ENCODE peak calls at places on chromosomes 16 and 17, in eight cellular contexts. A, E, Y, X, D, Q, U and R are unnamed samples.

GRCh38 chr17:63542942-63543821 is 7.1 kb upstream of the DCAF7 start:
- DNase-seq in A (no peak), Q (no peak), X (peak), Y (no peak), U (no peak), E (no peak), D (no peak), R (no peak)

GRCh38 chr16:28982949-28983348 is 1.9 kb upstream of the LAT start:
- DNase-seq in D (no peak), Y (no peak), Q (no peak), A (no peak), U (no peak), E (no peak), X (no peak), R (no peak)

GRCh38 chr17:29150191-29150590 is 30.0 kb downstream of the MYO18A start:
- DNase-seq in Y (no peak), U (no peak), Q (no peak), D (no peak), A (no peak), X (no peak), E (no peak), R (no peak)

GRCh38 chr17:44959821-44960523 is 8.1 kb downstream of the C1QL1 start:
- DNase-seq in U (no peak), A (no peak), E (no peak), Q (no peak), D (no peak), Y (no peak), X (no peak), R (no peak)

GRCh38 chr16:58500329-58501241 is 642 bp downstream of the NDRG4 start:
- DNase-seq in X (no peak), D (no peak), Y (no peak), E (no peak), Q (no peak), U (no peak), A (no peak), R (no peak)

GRCh38 chr17:81842378-81842724 is 7.5 kb upstream of the PPP1R27 start:
- DNase-seq in E (no peak), Q (no peak), Y (no peak), A (no peak), X (no peak), D (no peak), U (no peak), R (no peak)

GRCh38 chr17:77425791-77426641 is 285.2 kb downstream of the SEC14L1 start:
- DNase-seq in Q (peak), U (no peak), E (peak), D (peak), X (no peak), A (no peak), Y (no peak), R (peak)

GRCh38 chr17:17124341-17124740 is 81.8 kb downstream of the PLD6 start:
- DNase-seq in Q (no peak), Y (no peak), E (no peak), U (no peak), A (no peak), X (no peak), D (no peak), R (no peak)

GRCh38 chr16:87966685-87967185 is 15.5 kb downstream of the BANP start:
- DNase-seq in Q (no peak), A (no peak), X (peak), E (no peak), D (no peak), Y (no peak), U (no peak), R (peak)

GRCh38 chr16:87835882-87836331 is 33.4 kb downstream of the SLC7A5 start:
- DNase-seq in U (no peak), Y (no peak), X (no peak), Q (no peak), D (no peak), A (no peak), E (no peak), R (no peak)

GRCh38 chr16:77986021-77986420 is 36.3 kb upstream of the CLEC3A start:
- DNase-seq in D (no peak), A (no peak), X (no peak), Q (no peak), U (no peak), E (no peak), Y (no peak), R (no peak)

GRCh38 chr17:45432405-45433113 is at the start of gene ARHGAP27:
- DNase-seq in Y (no peak), Q (no peak), U (no peak), X (peak), D (peak), E (no peak), A (peak), R (peak)

GRCh38 chr17:4498461-4499397 is at the start of gene SPNS2:
- DNase-seq in Y (peak), D (peak), X (peak), U (no peak), A (peak), E (peak), Q (no peak), R (peak)

GRCh38 chr17:35255316-35255715 is 12.4 kb downstream of the SLFN5 start:
- DNase-seq in D (no peak), Q (no peak), X (no peak), U (no peak), A (no peak), Y (no peak), E (no peak), R (no peak)

GRCh38 chr16:12002447-12003006 is 26.0 kb downstream of the SNX29 start:
- DNase-seq in Q (peak), Y (no peak), X (no peak), A (no peak), U (no peak), E (peak), D (no peak), R (peak)

GRCh38 chr17:58376472-58376921 is 24.5 kb upstream of the SUPT4H1 start:
- DNase-seq in Y (no peak), U (no peak), D (no peak), Q (no peak), E (no peak), A (no peak), X (peak), R (no peak)

GRCh38 chr16:64092284-64092683 is 1029.6 kb downstream of the CDH11 start:
- DNase-seq in A (no peak), E (peak), Q (peak), U (no peak), X (no peak), D (no peak), Y (no peak), R (peak)

DNA sequence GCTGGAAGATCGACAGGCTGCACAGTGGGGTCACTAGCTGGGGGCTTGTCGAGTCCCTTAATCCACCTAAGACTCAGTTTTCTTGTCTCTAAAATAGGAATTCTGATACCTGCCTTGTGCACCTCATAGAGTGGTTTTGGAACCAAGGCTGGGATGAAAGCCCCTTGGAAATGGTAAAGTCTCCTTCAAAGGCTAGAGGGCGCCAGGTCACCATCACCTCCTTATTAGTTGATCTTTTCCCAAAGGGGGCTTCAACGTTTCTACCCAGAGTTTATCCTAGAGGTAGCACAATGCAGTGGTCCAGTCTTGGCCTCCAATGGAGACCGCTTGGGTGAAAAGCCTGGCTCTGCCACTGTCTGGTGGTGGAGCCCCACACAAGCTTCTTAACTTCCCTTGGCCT is 158.2 kb downstream of the AIPL1 start:
- DNase-seq in U (no peak), Y (no peak), Q (no peak), D (no peak), X (no peak), A (no peak), E (no peak), R (no peak)
- TF ChIP-seq CTCF in U (no peak), Y (no peak), Q (no peak), D (no peak), X (no peak), A (no peak), E (no peak), R (no peak)

GRCh38 chr16:85129846-85130706 is 17.8 kb upstream of the CIBAR2 start:
- DNase-seq in X (no peak), A (no peak), U (no peak), D (no peak), E (peak), Q (peak), Y (no peak), R (no peak)
- H3K9ac ChIP-seq in X (no peak), A (no peak), U (no peak), D (no peak), E (peak), Q (peak), Y (no peak), R (no peak)

GRCh38 chr17:55926276-55926995 is 175.6 kb downstream of the PCTP start:
- DNase-seq in Y (peak), E (no peak), A (peak), U (no peak), X (no peak), D (no peak), Q (no peak), R (no peak)

GRCh38 chr17:55930291-55930809 is 179.5 kb downstream of the PCTP start:
- DNase-seq in Q (no peak), E (no peak), U (no peak), A (no peak), D (no peak), X (no peak), Y (no peak), R (no peak)

DNA sequence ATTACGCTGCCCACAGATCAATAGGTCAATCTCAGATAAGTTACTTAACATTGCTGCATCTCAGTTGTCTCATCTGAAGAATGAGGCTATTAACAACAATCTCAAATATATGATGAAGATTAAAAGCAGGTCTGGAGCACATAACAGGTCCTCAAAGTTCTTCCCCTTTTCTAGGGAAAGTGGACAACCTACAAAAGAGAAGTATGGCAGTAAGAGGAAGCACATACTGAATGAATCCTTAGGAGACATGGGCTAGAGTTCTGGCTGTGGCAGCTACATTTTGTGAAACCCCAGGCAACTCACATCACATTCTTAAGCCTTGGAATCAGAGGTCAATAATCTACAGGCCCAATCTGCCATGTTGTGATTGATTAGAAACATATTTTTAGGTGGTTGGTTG is 180.6 kb downstream of the PCTP start:
- DNase-seq in U (no peak), X (no peak), Q (no peak), A (no peak), D (no peak), E (no peak), Y (no peak), R (no peak)
- TF ChIP-seq CTCF in U (no peak), X (no peak), Q (no peak), A (no peak), D (no peak), E (no peak), Y (no peak), R (no peak)

DNA sequence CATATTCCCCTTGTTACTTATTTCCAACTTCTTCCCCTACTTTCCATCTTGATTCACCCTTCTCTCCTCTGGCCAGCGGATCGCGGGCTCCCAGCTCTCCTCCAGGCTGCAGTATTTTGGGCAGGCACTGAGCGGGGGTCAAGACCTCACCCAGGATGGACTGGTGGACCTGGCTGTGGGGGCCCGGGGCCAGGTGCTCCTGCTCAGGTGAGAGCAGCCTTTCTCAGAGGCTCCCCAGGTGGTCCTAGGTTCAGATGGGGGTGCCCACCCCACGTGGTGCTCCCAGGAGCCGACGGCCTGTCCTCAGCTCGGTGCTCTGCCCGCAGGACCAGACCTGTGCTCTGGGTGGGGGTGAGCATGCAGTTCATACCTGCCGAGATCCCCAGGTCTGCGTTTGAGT is 16.0 kb downstream of the ITGAX start:
- DNase-seq in X (no peak), U (no peak), Q (no peak), D (no peak), E (no peak), A (no peak), Y (no peak), R (no peak)
- H3K9ac ChIP-seq in X (no peak), U (no peak), Q (no peak), D (no peak), E (no peak), A (no peak), Y (no peak), R (no peak)

GRCh38 chr17:51857052-51857593 is 301.4 kb downstream of the CA10 start:
- DNase-seq in A (no peak), E (no peak), Y (no peak), U (no peak), D (no peak), X (no peak), Q (no peak), R (no peak)
- TF ChIP-seq CTCF in A (no peak), E (no peak), Y (peak), U (no peak), D (no peak), X (no peak), Q (no peak), R (no peak)

DNA sequence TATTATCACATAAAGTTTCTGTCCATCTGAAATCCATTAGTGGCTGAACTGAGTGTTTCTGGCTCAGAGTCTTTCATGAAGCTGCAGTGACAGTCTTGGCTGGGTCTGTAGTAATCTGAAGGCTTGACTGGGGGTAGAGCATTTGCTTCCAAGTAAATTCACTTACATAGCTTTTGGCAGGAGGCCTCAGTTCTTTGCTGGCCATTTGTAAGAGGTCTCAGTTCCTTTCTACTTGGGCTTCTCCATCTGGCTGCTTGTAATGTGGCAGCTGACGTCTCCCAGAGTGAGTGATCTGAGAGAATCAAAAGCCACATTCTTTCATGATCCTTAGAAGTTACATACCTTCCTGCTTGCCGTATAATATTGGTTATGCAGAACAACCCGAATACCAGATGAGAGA is 39.7 kb downstream of the NF1 start:
- DNase-seq in Y (no peak), U (no peak), D (no peak), E (no peak), A (no peak), X (no peak), Q (peak), R (peak)
- H3K9ac ChIP-seq in Y (no peak), U (no peak), D (no peak), E (no peak), A (no peak), X (no peak), Q (no peak), R (no peak)

GRCh38 chr17:64661981-64662773 is at the start of gene SMURF2:
- DNase-seq in E (peak), D (peak), X (peak), Q (no peak), Y (peak), U (no peak), A (peak), R (peak)
- TF ChIP-seq CTCF in E (no peak), D (no peak), X (no peak), Q (no peak), Y (no peak), U (no peak), A (no peak), R (no peak)

GRCh38 chr16:66661210-66661560 is 35.4 kb downstream of the CMTM4 start:
- DNase-seq in U (no peak), X (no peak), D (no peak), E (no peak), A (no peak), Y (no peak), Q (no peak), R (no peak)
- H3K9ac ChIP-seq in U (no peak), X (no peak), D (no peak), E (no peak), A (no peak), Y (no peak), Q (peak), R (no peak)